ENCODE peak calls at places on chromosome 2, in six cellular contexts. One of them, this sample, is unnamed.

GRCh38 chr2:72211359-72211758 is 63.7 kb upstream of the CYP26B1 start:
- DNase-seq in NB4: no peak
- DNase-seq in spleen: no peak
- DNase-seq in GM13976: no peak
- DNase-seq in GM06990: no peak
- DNase-seq in left ventricle myocardium inferior: no peak
- DNase-seq in this sample: no peak

GRCh38 chr2:65957886-65958285 is 477.0 kb upstream of the MEIS1 start:
- DNase-seq in NB4: no peak
- DNase-seq in GM06990: no peak
- DNase-seq in spleen: no peak
- DNase-seq in left ventricle myocardium inferior: no peak
- DNase-seq in GM13976: no peak
- DNase-seq in this sample: no peak

GRCh38 chr2:30385327-30385726 is 61.7 kb upstream of the LCLAT1 start:
- DNase-seq in NB4: peak; percentile 12
- DNase-seq in spleen: no peak
- DNase-seq in left ventricle myocardium inferior: no peak
- DNase-seq in GM13976: no peak
- DNase-seq in GM06990: no peak
- DNase-seq in this sample: no peak

GRCh38 chr2:96505231-96505889 is at the start of gene NEURL3:
- DNase-seq in spleen: no peak
- DNase-seq in left ventricle myocardium inferior: no peak
- DNase-seq in NB4: no peak
- DNase-seq in GM13976: peak; percentile 16
- DNase-seq in GM06990: no peak
- DNase-seq in this sample: peak; percentile 19

GRCh38 chr2:207473203-207473865 is 56.4 kb upstream of the CREB1 start:
- DNase-seq in spleen: no peak
- DNase-seq in NB4: peak; percentile 70
- DNase-seq in GM06990: peak; percentile 25
- DNase-seq in GM13976: peak; percentile 33
- DNase-seq in left ventricle myocardium inferior: no peak
- DNase-seq in this sample: peak; percentile 30

GRCh38 chr2:102843759-102844443 is 82.1 kb downstream of the TMEM182 start:
- DNase-seq in GM13976: no peak
- DNase-seq in left ventricle myocardium inferior: no peak
- DNase-seq in spleen: no peak
- DNase-seq in GM06990: no peak
- DNase-seq in NB4: no peak
- DNase-seq in this sample: no peak

GRCh38 chr2:212863185-212863588 is 288.2 kb downstream of the IKZF2 start:
- DNase-seq in spleen: peak; percentile 48
- DNase-seq in GM06990: peak; percentile 25
- DNase-seq in left ventricle myocardium inferior: no peak
- DNase-seq in NB4: peak; percentile 74
- DNase-seq in GM13976: peak; percentile 7
- DNase-seq in this sample: peak; percentile 6

GRCh38 chr2:173644146-173644545 is 289.5 kb downstream of the CDCA7 start:
- DNase-seq in NB4: no peak
- DNase-seq in GM13976: no peak
- DNase-seq in spleen: no peak
- DNase-seq in GM06990: no peak
- DNase-seq in left ventricle myocardium inferior: no peak
- DNase-seq in this sample: no peak

GRCh38 chr2:119480718-119481142 is 43.6 kb downstream of the SCTR start:
- DNase-seq in GM13976: no peak
- DNase-seq in left ventricle myocardium inferior: no peak
- DNase-seq in NB4: no peak
- DNase-seq in GM06990: no peak
- DNase-seq in spleen: no peak
- DNase-seq in this sample: no peak

GRCh38 chr2:189574793-189575475 is 5.7 kb downstream of the SLC40A1 start:
- DNase-seq in NB4: no peak
- DNase-seq in left ventricle myocardium inferior: no peak
- DNase-seq in GM06990: no peak
- DNase-seq in GM13976: no peak
- DNase-seq in spleen: no peak
- DNase-seq in this sample: no peak

GRCh38 chr2:189566046-189566445 is 14.5 kb downstream of the SLC40A1 start:
- DNase-seq in NB4: peak; percentile 26
- DNase-seq in GM13976: no peak
- DNase-seq in spleen: no peak
- DNase-seq in left ventricle myocardium inferior: no peak
- DNase-seq in GM06990: no peak
- DNase-seq in this sample: no peak

GRCh38 chr2:189570565-189570964 is 10.0 kb downstream of the SLC40A1 start:
- DNase-seq in NB4: no peak
- DNase-seq in GM06990: no peak
- DNase-seq in left ventricle myocardium inferior: no peak
- DNase-seq in GM13976: no peak
- DNase-seq in spleen: no peak
- DNase-seq in this sample: no peak

GRCh38 chr2:189569295-189569925 is 11.2 kb downstream of the SLC40A1 start:
- DNase-seq in GM13976: no peak
- DNase-seq in spleen: no peak
- DNase-seq in left ventricle myocardium inferior: no peak
- DNase-seq in NB4: no peak
- DNase-seq in GM06990: no peak
- DNase-seq in this sample: no peak
- TF ChIP-seq CTCF in GM13976: no peak
- TF ChIP-seq CTCF in spleen: no peak
- TF ChIP-seq CTCF in left ventricle myocardium inferior: no peak
- TF ChIP-seq CTCF in NB4: no peak
- TF ChIP-seq CTCF in GM06990: no peak
- TF ChIP-seq CTCF in this sample: no peak

GRCh38 chr2:129299756-129300155 is 679.7 kb upstream of the RAB6C start:
- DNase-seq in GM13976: no peak
- DNase-seq in GM06990: no peak
- DNase-seq in spleen: no peak
- DNase-seq in NB4: no peak
- DNase-seq in left ventricle myocardium inferior: no peak
- DNase-seq in this sample: no peak
- TF ChIP-seq CTCF in GM13976: no peak
- TF ChIP-seq CTCF in GM06990: no peak
- TF ChIP-seq CTCF in spleen: no peak
- TF ChIP-seq CTCF in NB4: no peak
- TF ChIP-seq CTCF in left ventricle myocardium inferior: no peak
- TF ChIP-seq CTCF in this sample: no peak

DNA sequence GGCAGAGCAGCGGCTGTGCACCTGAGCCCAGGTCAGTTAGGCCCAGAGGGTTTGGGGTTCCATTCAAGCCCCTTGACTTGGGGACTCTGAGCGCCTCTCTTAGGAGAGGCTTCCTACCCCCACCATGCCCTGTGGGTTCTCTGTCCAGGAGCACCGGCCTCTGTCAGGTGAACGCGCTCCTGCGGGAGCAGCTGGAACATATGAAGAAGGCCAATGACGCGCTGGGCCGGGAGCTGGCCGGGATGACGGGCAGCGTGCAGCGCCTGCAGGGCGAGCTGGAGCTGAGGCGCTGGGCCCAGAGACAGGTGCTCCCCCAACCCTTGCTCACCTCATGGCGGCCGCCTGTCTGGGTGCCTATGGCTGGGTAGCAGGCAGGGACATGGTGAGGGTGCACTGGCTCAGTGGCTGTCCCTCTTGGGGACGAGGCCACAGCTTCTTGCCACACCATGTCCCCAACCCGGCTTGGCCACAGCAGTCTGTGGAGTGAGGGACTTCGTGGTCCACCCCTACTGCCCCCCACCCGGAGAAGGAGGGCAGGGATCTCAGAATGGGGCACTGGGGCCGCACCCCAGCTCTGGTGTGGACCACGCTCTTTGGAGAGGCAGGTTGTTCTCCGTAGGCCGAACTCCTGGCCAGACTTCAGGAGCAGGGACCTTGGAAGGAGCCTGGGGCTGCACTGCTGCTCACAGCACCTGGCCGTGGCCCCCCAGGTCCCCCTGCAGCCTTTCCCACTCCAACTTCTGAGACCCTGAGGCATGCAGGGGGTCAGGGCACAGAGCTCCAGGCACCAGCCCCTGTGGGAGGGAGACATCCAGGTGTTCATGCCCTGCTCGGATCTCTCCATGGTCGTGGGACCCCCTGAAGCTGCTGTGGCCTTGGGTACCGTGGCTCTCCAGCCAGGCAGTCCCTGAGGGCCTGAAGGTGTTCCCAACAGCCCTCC is 19.7 kb downstream of the CROCC2 start:
- DNase-seq in GM06990: peak; percentile 5
- DNase-seq in spleen: peak; percentile 75
- DNase-seq in left ventricle myocardium inferior: peak; percentile 11
- DNase-seq in NB4: no peak
- DNase-seq in GM13976: no peak
- DNase-seq in this sample: no peak
- TF ChIP-seq CTCF in GM06990: no peak
- TF ChIP-seq CTCF in spleen: no peak
- TF ChIP-seq CTCF in left ventricle myocardium inferior: no peak
- TF ChIP-seq CTCF in NB4: no peak
- TF ChIP-seq CTCF in GM13976: no peak
- TF ChIP-seq CTCF in this sample: no peak

DNA sequence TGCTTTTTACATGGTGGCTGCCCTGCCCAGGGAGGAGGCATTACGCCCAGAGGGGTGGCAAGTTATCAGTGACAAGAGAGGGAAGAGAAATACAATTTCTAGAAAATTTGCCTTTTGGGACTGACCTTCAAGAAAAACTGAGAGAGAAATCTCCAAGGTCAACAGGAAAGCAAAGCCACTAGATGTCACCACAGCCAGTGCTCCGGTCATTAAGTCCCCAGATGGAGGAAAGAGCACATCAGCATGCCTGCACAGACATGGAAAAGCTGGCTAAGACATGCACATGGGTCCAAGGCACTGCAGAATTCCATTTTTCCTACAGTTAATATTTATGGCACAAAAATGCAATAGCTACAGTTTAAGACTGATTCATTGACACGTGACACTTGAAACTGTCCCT is 21.0 kb downstream of the FHL2 start:
- DNase-seq in GM13976: no peak
- DNase-seq in spleen: no peak
- DNase-seq in NB4: no peak
- DNase-seq in left ventricle myocardium inferior: no peak
- DNase-seq in GM06990: no peak
- DNase-seq in this sample: no peak
- TF ChIP-seq CTCF in GM13976: no peak
- TF ChIP-seq CTCF in spleen: no peak
- TF ChIP-seq CTCF in NB4: no peak
- TF ChIP-seq CTCF in left ventricle myocardium inferior: peak; percentile 29
- TF ChIP-seq CTCF in GM06990: no peak
- TF ChIP-seq CTCF in this sample: no peak

DNA sequence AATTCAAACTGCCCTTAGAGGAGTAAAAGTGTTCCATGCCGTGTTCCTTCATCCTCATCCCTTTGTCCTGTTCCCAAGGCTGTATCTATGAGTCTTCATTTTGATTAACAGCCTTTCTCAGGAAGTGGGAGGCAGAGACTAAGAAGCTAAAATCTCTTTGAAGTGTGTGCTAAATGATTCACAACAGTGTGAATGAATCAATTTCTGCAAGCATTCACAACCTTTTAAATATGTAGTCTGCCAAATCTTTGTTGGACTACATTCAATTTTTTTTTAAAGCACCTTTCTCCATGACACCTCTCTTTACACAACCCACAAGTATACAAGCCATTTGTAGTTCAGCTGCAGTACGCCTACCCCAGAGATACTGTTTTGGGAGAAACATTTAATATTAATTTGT is 408.6 kb upstream of the FANCL start:
- DNase-seq in NB4: no peak
- DNase-seq in GM13976: no peak
- DNase-seq in spleen: no peak
- DNase-seq in left ventricle myocardium inferior: no peak
- DNase-seq in GM06990: no peak
- DNase-seq in this sample: no peak
- TF ChIP-seq CTCF in NB4: no peak
- TF ChIP-seq CTCF in GM13976: no peak
- TF ChIP-seq CTCF in spleen: no peak
- TF ChIP-seq CTCF in left ventricle myocardium inferior: no peak
- TF ChIP-seq CTCF in GM06990: no peak
- TF ChIP-seq CTCF in this sample: no peak

GRCh38 chr2:160429248-160430000 is 64.2 kb downstream of the RBMS1 start:
- DNase-seq in GM06990: no peak
- DNase-seq in spleen: no peak
- DNase-seq in GM13976: no peak
- DNase-seq in NB4: peak; percentile 83
- DNase-seq in left ventricle myocardium inferior: no peak
- DNase-seq in this sample: peak; percentile 18
- TF ChIP-seq CTCF in GM06990: peak; percentile 49
- TF ChIP-seq CTCF in spleen: peak; percentile 65
- TF ChIP-seq CTCF in GM13976: peak; percentile 23
- TF ChIP-seq CTCF in NB4: peak; percentile 7
- TF ChIP-seq CTCF in left ventricle myocardium inferior: peak; percentile 64
- TF ChIP-seq CTCF in this sample: peak; percentile 23

DNA sequence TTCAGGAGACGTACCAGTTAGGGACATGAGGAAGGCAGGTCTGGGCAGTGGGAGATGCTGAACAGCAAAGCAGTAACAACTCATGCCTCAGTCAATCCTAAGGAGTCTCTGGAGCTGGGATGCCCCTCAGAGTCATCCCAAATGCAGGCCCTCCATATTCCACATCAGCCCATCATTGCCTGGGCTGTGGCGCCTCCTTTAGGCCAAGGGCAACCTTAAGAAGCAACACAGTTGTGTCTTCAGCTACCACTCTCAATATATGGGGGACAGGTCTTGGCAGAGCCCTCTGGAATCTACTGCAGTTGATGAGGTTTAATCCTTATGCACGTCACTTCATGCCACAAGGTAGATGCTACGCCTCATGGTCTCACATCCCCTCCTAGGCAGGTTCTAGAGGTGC is 682.0 kb upstream of the RAB6C start:
- DNase-seq in left ventricle myocardium inferior: no peak
- DNase-seq in GM13976: peak; percentile 32
- DNase-seq in GM06990: no peak
- DNase-seq in NB4: peak; percentile 22
- DNase-seq in spleen: no peak
- DNase-seq in this sample: no peak
- TF ChIP-seq CTCF in left ventricle myocardium inferior: no peak
- TF ChIP-seq CTCF in GM13976: peak; percentile 25
- TF ChIP-seq CTCF in GM06990: peak; percentile 34
- TF ChIP-seq CTCF in NB4: peak; percentile 21
- TF ChIP-seq CTCF in spleen: no peak
- TF ChIP-seq CTCF in this sample: peak; percentile 7

GRCh38 chr2:196535742-196536141 is 103.8 kb upstream of the CCDC150 start:
- DNase-seq in spleen: no peak
- DNase-seq in GM13976: no peak
- DNase-seq in left ventricle myocardium inferior: no peak
- DNase-seq in NB4: no peak
- DNase-seq in GM06990: no peak
- DNase-seq in this sample: no peak
- TF ChIP-seq CTCF in spleen: no peak
- TF ChIP-seq CTCF in GM13976: no peak
- TF ChIP-seq CTCF in left ventricle myocardium inferior: no peak
- TF ChIP-seq CTCF in NB4: no peak
- TF ChIP-seq CTCF in GM06990: no peak
- TF ChIP-seq CTCF in this sample: no peak